ENCODE peak calls at places on chromosomes 13 and 19, in six cellular contexts. S is CD8-positive, alpha-beta T cell; H is tibial nerve; M is RWPE1; J is AG04450; K is colonic mucosa. D is an unnamed sample.

GRCh38 chr19:31553844-31554215 is 204.6 kb upstream of the TSHZ3 start:
- DNase-seq in J (no peak), K (no peak), M (no peak), S (no peak), H (peak), D (no peak)

GRCh38 chr19:42657551-42657950 is 62.8 kb upstream of the CEACAM8 start:
- DNase-seq in H (no peak), S (no peak), K (no peak), M (no peak), J (no peak), D (no peak)

GRCh38 chr19:37941820-37942515 is 35.0 kb downstream of the SIPA1L3 start:
- DNase-seq in K (no peak), H (no peak), S (no peak), M (no peak), J (no peak), D (no peak)

GRCh38 chr13:99733346-99733745 is 232.1 kb downstream of the TM9SF2 start:
- DNase-seq in H (no peak), S (no peak), M (no peak), K (no peak), J (no peak), D (no peak)

GRCh38 chr13:30143671-30144400 is 163.5 kb downstream of the KATNAL1 start:
- DNase-seq in M (peak), S (no peak), K (no peak), H (no peak), J (no peak), D (no peak)

GRCh38 chr13:86907116-86907515 is 764.1 kb upstream of the SLITRK5 start:
- DNase-seq in S (no peak), J (no peak), M (no peak), H (no peak), K (no peak), D (no peak)

GRCh38 chr19:18905058-18905456 is 9.1 kb upstream of the CERS1 start:
- DNase-seq in J (no peak), H (no peak), M (no peak), S (no peak), K (no peak), D (no peak)

GRCh38 chr13:107210216-107211010 is 642.5 kb upstream of the ARGLU1 start:
- DNase-seq in S (no peak), K (no peak), M (no peak), H (no peak), J (no peak), D (no peak)

GRCh38 chr13:22800726-22801401 is 379.9 kb upstream of the SGCG start:
- DNase-seq in M (no peak), H (peak), S (no peak), J (no peak), K (peak), D (no peak)

GRCh38 chr13:22801402-22802003 is 379.3 kb upstream of the SGCG start:
- DNase-seq in S (no peak), H (no peak), M (no peak), J (no peak), K (no peak), D (no peak)
- TF ChIP-seq CTCF in S (no peak), H (peak), M (no peak), J (no peak), K (no peak), D (peak)

DNA sequence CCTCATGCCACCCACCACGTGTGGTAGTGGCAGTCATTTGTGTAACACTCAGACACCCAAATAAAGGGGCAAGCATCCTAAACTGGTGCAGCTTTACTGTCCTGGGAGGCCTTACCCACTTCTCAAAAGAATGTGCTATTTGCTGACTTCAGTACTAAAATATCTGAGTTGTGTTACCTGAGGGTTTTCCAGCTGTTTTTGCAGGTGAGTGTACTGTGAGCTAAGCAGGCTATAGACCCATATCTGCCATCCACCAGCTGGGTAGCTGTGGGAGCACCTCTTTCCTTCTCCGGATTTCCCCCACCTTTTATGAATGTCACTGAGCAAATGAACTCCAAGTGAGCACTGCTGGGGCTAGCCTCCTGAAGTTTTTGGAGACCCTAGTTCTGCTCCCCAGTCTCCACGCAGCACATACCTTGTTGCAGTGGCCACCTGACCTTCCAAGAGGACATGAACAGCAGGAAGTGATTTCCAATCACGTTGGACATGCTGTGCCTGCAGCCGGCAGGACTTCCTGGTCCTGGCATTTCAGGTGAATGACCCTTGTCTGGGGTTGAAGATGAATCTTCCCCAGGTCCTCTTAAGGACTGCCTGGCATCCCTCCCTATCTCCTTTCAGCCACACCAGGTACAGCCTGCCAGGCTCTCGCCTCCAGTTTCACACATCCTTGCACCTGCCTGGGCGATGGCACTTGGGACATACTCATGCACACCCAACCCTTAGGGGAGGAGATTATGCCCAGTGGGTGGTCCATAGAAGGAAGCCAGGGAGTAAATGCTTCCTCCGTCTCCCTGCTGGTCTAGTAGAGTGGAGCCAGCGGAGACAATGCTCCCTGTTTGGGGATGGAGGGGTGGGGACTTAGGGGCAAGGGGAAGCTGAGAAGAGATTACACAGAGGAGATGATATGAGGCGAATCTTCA is 109.5 kb upstream of the SPATA13 start:
- DNase-seq in M (no peak), K (no peak), H (no peak), J (no peak), S (no peak), D (no peak)
- H3K27ac ChIP-seq in M (peak), K (peak), H (peak), J (no peak), S (no peak), D (no peak)

GRCh38 chr13:104008075-104008474 is 941.9 kb upstream of the SLC10A2 start:
- DNase-seq in M (no peak), H (no peak), K (no peak), J (no peak), S (no peak), D (no peak)
- TF ChIP-seq CTCF in M (no peak), H (no peak), K (no peak), J (no peak), S (no peak), D (no peak)

GRCh38 chr19:2608602-2608922 is 93.9 kb downstream of the GNG7 start:
- DNase-seq in K (no peak), M (no peak), H (no peak), J (no peak), S (no peak), D (no peak)

GRCh38 chr19:2607712-2608601 is 94.5 kb downstream of the GNG7 start:
- DNase-seq in K (no peak), J (no peak), H (no peak), S (peak), M (no peak), D (no peak)

GRCh38 chr19:2610637-2611482 is 91.6 kb downstream of the GNG7 start:
- DNase-seq in S (peak), M (peak), J (peak), H (peak), K (peak), D (peak)

GRCh38 chr19:2611483-2612464 is 90.7 kb downstream of the GNG7 start:
- DNase-seq in J (no peak), H (no peak), S (no peak), K (no peak), M (no peak), D (no peak)

GRCh38 chr19:2609389-2610116 is 92.9 kb downstream of the GNG7 start:
- DNase-seq in S (no peak), J (no peak), K (no peak), H (no peak), M (no peak), D (no peak)
- H3K27ac ChIP-seq in S (no peak), J (no peak), K (no peak), H (no peak), M (peak), D (no peak)

GRCh38 chr13:77056382-77056781 is 29.4 kb upstream of the FBXL3 start:
- DNase-seq in S (no peak), K (no peak), J (no peak), M (no peak), H (no peak), D (no peak)
- TF ChIP-seq CTCF in S (no peak), K (no peak), J (no peak), M (no peak), H (no peak), D (no peak)

DNA sequence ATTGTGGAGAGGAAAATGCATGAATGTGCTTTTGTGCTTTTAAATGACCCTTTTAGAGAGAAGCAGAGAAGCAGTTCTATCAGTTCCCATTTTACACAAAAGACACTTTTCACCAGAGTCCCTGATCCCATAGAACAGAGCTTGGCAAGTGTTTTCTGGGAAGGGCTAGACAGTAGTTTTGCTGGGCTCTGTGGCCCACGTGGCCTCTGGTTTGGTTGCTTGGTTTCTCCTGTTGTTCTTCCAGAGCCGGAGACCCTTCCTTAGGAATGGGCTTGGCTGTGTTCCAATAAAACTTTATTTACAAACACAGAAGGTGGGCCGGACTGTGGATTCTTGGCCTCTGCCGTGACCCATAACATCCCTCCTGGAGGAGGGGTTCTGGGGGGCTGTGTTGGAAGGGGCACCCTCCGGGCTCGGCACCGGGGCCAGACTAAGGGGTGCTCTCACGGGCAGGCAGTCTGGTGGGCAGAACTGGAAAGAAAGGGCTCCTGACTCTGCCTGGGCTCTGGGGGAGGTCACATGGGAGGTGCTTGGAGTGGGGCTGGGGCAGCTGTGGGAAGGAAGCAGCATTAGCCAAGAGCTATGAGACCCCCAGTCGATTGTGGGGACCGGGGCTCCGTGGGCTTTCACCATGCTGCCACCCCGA is 3.2 kb downstream of the SPPL2B start:
- DNase-seq in S (no peak), M (no peak), J (no peak), H (no peak), K (no peak), D (no peak)
- H3K27ac ChIP-seq in S (peak), M (peak), J (no peak), H (peak), K (peak), D (no peak)

DNA sequence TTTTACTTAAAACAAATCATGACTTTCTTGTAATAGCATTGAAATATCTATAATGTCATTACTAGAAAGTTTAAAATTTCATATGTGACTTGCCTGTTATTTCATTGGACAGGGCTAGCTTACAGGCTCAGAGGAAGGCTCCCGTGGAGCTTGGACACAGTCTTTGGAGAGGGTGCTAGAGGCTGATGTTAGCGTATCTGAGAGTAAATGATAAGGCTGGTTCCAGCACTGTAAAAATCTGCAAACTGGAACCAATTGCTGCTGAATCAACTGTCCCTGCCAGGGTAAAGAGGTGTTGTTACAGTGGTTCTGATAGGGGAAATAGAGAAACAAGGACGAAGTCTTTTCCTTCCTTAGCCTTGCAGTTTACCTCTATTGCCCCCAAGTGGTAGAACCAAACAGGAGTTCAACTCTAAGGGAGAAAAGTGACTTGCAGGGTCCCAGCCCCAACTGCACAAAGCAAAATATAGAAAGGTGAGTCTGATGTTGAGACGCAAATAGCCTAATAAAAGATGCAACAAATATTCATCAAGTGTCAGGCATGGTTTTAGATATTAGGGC is 901.7 kb downstream of the DIAPH3 start:
- DNase-seq in M (no peak), J (no peak), H (no peak), K (no peak), S (no peak), D (no peak)
- TF ChIP-seq CTCF in M (no peak), J (peak), H (peak), K (no peak), S (no peak), D (no peak)

DNA sequence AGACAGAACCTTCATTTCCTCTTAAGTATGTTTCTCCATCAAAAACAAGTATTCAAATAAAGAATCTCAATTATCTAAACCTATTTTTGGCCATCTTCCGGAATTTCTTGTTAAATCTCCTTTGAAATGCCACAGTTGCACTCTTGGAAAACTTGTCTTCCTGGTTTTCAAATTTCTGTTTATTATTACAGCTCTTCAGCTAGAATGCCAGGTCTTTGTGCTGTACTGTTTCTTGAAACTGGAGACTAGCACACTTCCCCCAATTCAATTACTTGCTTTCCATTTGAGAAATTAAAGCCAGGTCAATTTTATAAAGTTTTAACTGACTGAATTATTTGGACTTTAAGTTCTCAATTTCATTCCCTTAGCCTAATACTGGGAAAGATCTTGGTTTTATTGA is 10.2 kb downstream of the KCNRG start:
- DNase-seq in K (no peak), H (no peak), J (no peak), M (no peak), S (no peak), D (peak)
- H3K27ac ChIP-seq in K (no peak), H (peak), J (no peak), M (no peak), S (no peak), D (peak)

DNA sequence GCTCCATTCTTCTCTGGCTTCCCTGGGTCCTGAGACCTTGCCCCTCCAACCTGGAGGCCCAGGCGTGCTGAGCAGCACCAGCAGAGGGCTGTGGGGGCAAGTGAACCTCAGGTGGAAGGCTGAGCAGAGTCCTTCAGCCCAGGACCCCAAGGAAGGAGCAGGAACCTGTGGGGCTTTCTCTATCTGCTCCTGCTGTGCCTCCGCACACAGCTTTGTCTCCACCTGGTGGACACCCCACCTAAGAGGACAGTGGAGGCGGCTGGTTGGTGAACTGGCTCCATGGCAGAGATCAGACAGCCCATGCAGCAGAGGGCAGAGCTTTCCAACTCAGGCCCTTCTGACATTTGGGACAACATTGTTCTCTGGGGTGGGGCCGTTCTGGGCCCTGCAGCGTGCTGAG is 19.7 kb downstream of the ZFR2 start:
- DNase-seq in H (no peak), M (peak), K (no peak), J (no peak), S (peak), D (no peak)
- TF ChIP-seq CTCF in H (no peak), M (peak), K (no peak), J (peak), S (peak), D (peak)

D was measured in prostate gland.